ENCODE peak calls at places on chromosomes 12 and 14, in six cellular contexts. One of them, this sample, is unnamed.

GRCh38 chr14:81303258-81303935 is 82.6 kb upstream of the GTF2A1 start:
- DNase-seq in AG04450: no peak
- DNase-seq in mammary epithelial cell: peak
- DNase-seq in cardiac muscle cell: no peak
- DNase-seq in tibial artery: no peak
- DNase-seq in thoracic aorta: no peak
- DNase-seq in this sample: no peak

GRCh38 chr12:71371132-71371531 is 68.5 kb upstream of the LGR5 start:
- DNase-seq in AG04450: no peak
- DNase-seq in mammary epithelial cell: peak
- DNase-seq in cardiac muscle cell: peak
- DNase-seq in tibial artery: no peak
- DNase-seq in thoracic aorta: no peak
- DNase-seq in this sample: no peak

GRCh38 chr14:30295980-30296379 is 263.0 kb upstream of the G2E3 start:
- DNase-seq in AG04450: no peak
- DNase-seq in mammary epithelial cell: peak
- DNase-seq in cardiac muscle cell: no peak
- DNase-seq in tibial artery: no peak
- DNase-seq in thoracic aorta: no peak
- DNase-seq in this sample: no peak

GRCh38 chr14:58430156-58430555 is 2.6 kb downstream of the KIAA0586 start:
- DNase-seq in AG04450: no peak
- DNase-seq in mammary epithelial cell: peak
- DNase-seq in cardiac muscle cell: peak
- DNase-seq in tibial artery: no peak
- DNase-seq in thoracic aorta: no peak
- DNase-seq in this sample: peak

GRCh38 chr12:63068857-63069442 is 82.1 kb downstream of the AVPR1A start:
- DNase-seq in AG04450: peak
- DNase-seq in mammary epithelial cell: peak
- DNase-seq in cardiac muscle cell: peak
- DNase-seq in tibial artery: no peak
- DNase-seq in thoracic aorta: no peak
- DNase-seq in this sample: peak

GRCh38 chr12:133080051-133080618 is 588 bp upstream of the ZNF140 start:
- DNase-seq in AG04450: peak
- DNase-seq in mammary epithelial cell: peak
- DNase-seq in cardiac muscle cell: peak
- DNase-seq in tibial artery: peak
- DNase-seq in thoracic aorta: peak
- DNase-seq in this sample: peak

GRCh38 chr14:68487805-68488590 is 304.9 kb downstream of the ZFP36L1 start:
- DNase-seq in AG04450: no peak
- DNase-seq in mammary epithelial cell: peak
- DNase-seq in cardiac muscle cell: no peak
- DNase-seq in tibial artery: no peak
- DNase-seq in thoracic aorta: no peak
- DNase-seq in this sample: no peak

GRCh38 chr14:20683125-20683895 is 1.1 kb upstream of the RNASE4 start:
- DNase-seq in AG04450: peak
- DNase-seq in mammary epithelial cell: peak
- DNase-seq in cardiac muscle cell: peak
- DNase-seq in tibial artery: peak
- DNase-seq in thoracic aorta: peak
- DNase-seq in this sample: peak

GRCh38 chr14:69711065-69711464 is 55.9 kb upstream of the SRSF5 start:
- DNase-seq in AG04450: no peak
- DNase-seq in mammary epithelial cell: no peak
- DNase-seq in cardiac muscle cell: peak
- DNase-seq in tibial artery: no peak
- DNase-seq in thoracic aorta: no peak
- DNase-seq in this sample: no peak

GRCh38 chr14:75711134-75711795 is 50.2 kb downstream of the TTLL5 start:
- DNase-seq in AG04450: peak
- DNase-seq in mammary epithelial cell: peak
- DNase-seq in cardiac muscle cell: peak
- DNase-seq in tibial artery: no peak
- DNase-seq in thoracic aorta: no peak
- DNase-seq in this sample: peak

GRCh38 chr12:33180921-33181320 is 258.7 kb downstream of the SYT10 start:
- DNase-seq in AG04450: no peak
- DNase-seq in mammary epithelial cell: peak
- DNase-seq in cardiac muscle cell: no peak
- DNase-seq in tibial artery: no peak
- DNase-seq in thoracic aorta: no peak
- DNase-seq in this sample: no peak

GRCh38 chr12:123602651-123603195 is 824 bp downstream of the DDX55 start:
- DNase-seq in AG04450: no peak
- DNase-seq in mammary epithelial cell: peak
- DNase-seq in cardiac muscle cell: peak
- DNase-seq in tibial artery: no peak
- DNase-seq in thoracic aorta: no peak
- DNase-seq in this sample: no peak

GRCh38 chr12:48351022-48351708 is 446 bp upstream of the ZNF641 start:
- DNase-seq in AG04450: peak
- DNase-seq in mammary epithelial cell: peak
- DNase-seq in cardiac muscle cell: peak
- DNase-seq in tibial artery: peak
- DNase-seq in thoracic aorta: peak
- DNase-seq in this sample: peak

GRCh38 chr12:94795520-94795919 is 145.2 kb upstream of the TMCC3 start:
- DNase-seq in AG04450: no peak
- DNase-seq in mammary epithelial cell: peak
- DNase-seq in cardiac muscle cell: peak
- DNase-seq in tibial artery: no peak
- DNase-seq in thoracic aorta: no peak
- DNase-seq in this sample: peak

GRCh38 chr14:73824536-73824935 is 27.1 kb upstream of the PTGR2 start:
- DNase-seq in AG04450: no peak
- DNase-seq in mammary epithelial cell: no peak
- DNase-seq in cardiac muscle cell: no peak
- DNase-seq in tibial artery: no peak
- DNase-seq in thoracic aorta: no peak
- DNase-seq in this sample: no peak

GRCh38 chr12:96257550-96258392 is 63.6 kb downstream of the ELK3 start:
- DNase-seq in AG04450: no peak
- DNase-seq in mammary epithelial cell: no peak
- DNase-seq in cardiac muscle cell: peak
- DNase-seq in tibial artery: no peak
- DNase-seq in thoracic aorta: no peak
- DNase-seq in this sample: no peak

GRCh38 chr12:96514328-96514727 is 25.0 kb downstream of the CFAP54 start:
- DNase-seq in AG04450: no peak
- DNase-seq in mammary epithelial cell: no peak
- DNase-seq in cardiac muscle cell: peak
- DNase-seq in tibial artery: no peak
- DNase-seq in thoracic aorta: no peak
- DNase-seq in this sample: peak

GRCh38 chr14:20461230-20462141 is at the start of gene PIP4P1:
- DNase-seq in AG04450: peak
- DNase-seq in mammary epithelial cell: peak
- DNase-seq in cardiac muscle cell: peak
- DNase-seq in tibial artery: peak
- DNase-seq in thoracic aorta: peak
- DNase-seq in this sample: peak

GRCh38 chr14:76937181-76938091 is 91.1 kb downstream of the IRF2BPL start:
- DNase-seq in AG04450: peak
- DNase-seq in mammary epithelial cell: peak
- DNase-seq in cardiac muscle cell: peak
- DNase-seq in tibial artery: peak
- DNase-seq in thoracic aorta: no peak
- DNase-seq in this sample: peak

GRCh38 chr12:15707516-15708199 is 81.5 kb downstream of the EPS8 start:
- DNase-seq in AG04450: no peak
- DNase-seq in mammary epithelial cell: no peak
- DNase-seq in cardiac muscle cell: no peak
- DNase-seq in tibial artery: no peak
- DNase-seq in thoracic aorta: no peak
- DNase-seq in this sample: no peak

GRCh38 chr12:115046805-115047204 is 362.8 kb upstream of the TBX3 start:
- DNase-seq in AG04450: no peak
- DNase-seq in mammary epithelial cell: no peak
- DNase-seq in cardiac muscle cell: no peak
- DNase-seq in tibial artery: no peak
- DNase-seq in thoracic aorta: no peak
- DNase-seq in this sample: no peak

GRCh38 chr14:75258079-75258802 is 20.4 kb upstream of the FOS start:
- DNase-seq in AG04450: no peak
- DNase-seq in mammary epithelial cell: no peak
- DNase-seq in cardiac muscle cell: peak
- DNase-seq in tibial artery: peak
- DNase-seq in thoracic aorta: no peak
- DNase-seq in this sample: peak

GRCh38 chr14:81517798-81518398 is 15.8 kb downstream of the SEL1L start:
- DNase-seq in AG04450: no peak
- DNase-seq in mammary epithelial cell: no peak
- DNase-seq in cardiac muscle cell: peak
- DNase-seq in tibial artery: peak
- DNase-seq in thoracic aorta: no peak
- DNase-seq in this sample: no peak

GRCh38 chr14:77376380-77376770 is 519 bp downstream of the TMED8 start:
- DNase-seq in AG04450: no peak
- DNase-seq in mammary epithelial cell: no peak
- DNase-seq in cardiac muscle cell: no peak
- DNase-seq in tibial artery: peak
- DNase-seq in thoracic aorta: no peak
- DNase-seq in this sample: peak

GRCh38 chr14:106094654-106095189 is 568.3 kb downstream of the TMEM121 start:
- DNase-seq in AG04450: no peak
- DNase-seq in mammary epithelial cell: no peak
- DNase-seq in cardiac muscle cell: no peak
- DNase-seq in tibial artery: no peak
- DNase-seq in thoracic aorta: no peak
- DNase-seq in this sample: no peak
- TF ChIP-seq CTCF in AG04450: no peak
- TF ChIP-seq CTCF in mammary epithelial cell: no peak
- TF ChIP-seq CTCF in cardiac muscle cell: no peak
- TF ChIP-seq CTCF in tibial artery: no peak
- TF ChIP-seq CTCF in thoracic aorta: no peak
- TF ChIP-seq CTCF in this sample: no peak

GRCh38 chr12:110246690-110247339 is 34.2 kb upstream of the ATP2A2 start:
- DNase-seq in AG04450: no peak
- DNase-seq in mammary epithelial cell: no peak
- DNase-seq in cardiac muscle cell: no peak
- DNase-seq in tibial artery: no peak
- DNase-seq in thoracic aorta: no peak
- DNase-seq in this sample: no peak

GRCh38 chr12:110244829-110245228 is 36.2 kb upstream of the ATP2A2 start:
- DNase-seq in AG04450: no peak
- DNase-seq in mammary epithelial cell: no peak
- DNase-seq in cardiac muscle cell: no peak
- DNase-seq in tibial artery: no peak
- DNase-seq in thoracic aorta: no peak
- DNase-seq in this sample: no peak

GRCh38 chr12:110244372-110244771 is 36.7 kb upstream of the ATP2A2 start:
- DNase-seq in AG04450: no peak
- DNase-seq in mammary epithelial cell: no peak
- DNase-seq in cardiac muscle cell: no peak
- DNase-seq in tibial artery: no peak
- DNase-seq in thoracic aorta: no peak
- DNase-seq in this sample: no peak

GRCh38 chr12:110247340-110248095 is 33.5 kb upstream of the ATP2A2 start:
- DNase-seq in AG04450: no peak
- DNase-seq in mammary epithelial cell: peak
- DNase-seq in cardiac muscle cell: no peak
- DNase-seq in tibial artery: no peak
- DNase-seq in thoracic aorta: no peak
- DNase-seq in this sample: no peak

DNA sequence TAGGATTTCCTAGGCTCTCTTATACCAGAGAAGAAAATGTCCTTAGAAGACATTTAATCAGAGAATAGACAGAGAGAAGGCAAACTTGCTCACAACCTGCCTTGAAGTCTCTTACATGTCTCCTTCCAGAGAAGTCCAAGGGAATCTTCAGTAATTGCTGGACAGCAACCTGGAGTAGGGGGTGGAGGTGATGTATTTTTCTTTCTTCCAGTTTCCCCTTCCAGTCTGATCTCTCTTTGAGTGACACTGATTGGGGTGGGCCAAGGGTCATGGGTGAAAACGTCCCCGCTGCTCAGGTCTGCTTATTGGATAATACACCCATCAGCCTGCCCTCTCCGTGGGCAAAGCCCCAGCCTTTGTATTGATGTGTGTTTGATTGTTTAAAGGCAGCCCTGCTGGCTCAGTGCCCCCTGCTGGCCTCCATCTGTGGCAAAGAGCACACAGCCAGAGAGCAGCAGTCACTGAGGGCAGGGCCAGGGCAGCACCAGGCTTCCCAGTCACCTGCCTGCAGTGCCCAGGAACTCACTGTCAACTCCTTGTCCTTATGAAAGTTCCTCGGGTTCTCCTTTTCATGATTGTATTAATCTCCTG is 35.7 kb upstream of the ATP2A2 start:
- DNase-seq in AG04450: no peak
- DNase-seq in mammary epithelial cell: no peak
- DNase-seq in cardiac muscle cell: no peak
- DNase-seq in tibial artery: no peak
- DNase-seq in thoracic aorta: no peak
- DNase-seq in this sample: no peak
- H3K4me3 ChIP-seq in AG04450: no peak
- H3K4me3 ChIP-seq in mammary epithelial cell: no peak
- H3K4me3 ChIP-seq in cardiac muscle cell: no peak
- H3K4me3 ChIP-seq in tibial artery: no peak
- H3K4me3 ChIP-seq in thoracic aorta: no peak
- H3K4me3 ChIP-seq in this sample: no peak

GRCh38 chr14:22493143-22493542 is 95.9 kb downstream of the DAD1 start:
- DNase-seq in AG04450: no peak
- DNase-seq in mammary epithelial cell: no peak
- DNase-seq in cardiac muscle cell: no peak
- DNase-seq in tibial artery: no peak
- DNase-seq in thoracic aorta: no peak
- DNase-seq in this sample: no peak

GRCh38 chr14:22493753-22494152 is 95.3 kb downstream of the DAD1 start:
- DNase-seq in AG04450: no peak
- DNase-seq in mammary epithelial cell: no peak
- DNase-seq in cardiac muscle cell: no peak
- DNase-seq in tibial artery: no peak
- DNase-seq in thoracic aorta: no peak
- DNase-seq in this sample: no peak

GRCh38 chr14:22497144-22497423 is 91.9 kb downstream of the DAD1 start:
- DNase-seq in AG04450: no peak
- DNase-seq in mammary epithelial cell: no peak
- DNase-seq in cardiac muscle cell: no peak
- DNase-seq in tibial artery: no peak
- DNase-seq in thoracic aorta: no peak
- DNase-seq in this sample: no peak

GRCh38 chr14:22492601-22493000 is 96.4 kb downstream of the DAD1 start:
- DNase-seq in AG04450: no peak
- DNase-seq in mammary epithelial cell: no peak
- DNase-seq in cardiac muscle cell: no peak
- DNase-seq in tibial artery: no peak
- DNase-seq in thoracic aorta: no peak
- DNase-seq in this sample: no peak

GRCh38 chr14:22494486-22495135 is 94.4 kb downstream of the DAD1 start:
- DNase-seq in AG04450: no peak
- DNase-seq in mammary epithelial cell: no peak
- DNase-seq in cardiac muscle cell: no peak
- DNase-seq in tibial artery: no peak
- DNase-seq in thoracic aorta: no peak
- DNase-seq in this sample: no peak
- TF ChIP-seq CTCF in AG04450: no peak
- TF ChIP-seq CTCF in mammary epithelial cell: no peak
- TF ChIP-seq CTCF in cardiac muscle cell: no peak
- TF ChIP-seq CTCF in tibial artery: no peak
- TF ChIP-seq CTCF in thoracic aorta: no peak
- TF ChIP-seq CTCF in this sample: no peak

GRCh38 chr14:101480747-101481530 is 80.4 kb upstream of the DIO3 start:
- DNase-seq in AG04450: no peak
- DNase-seq in mammary epithelial cell: peak
- DNase-seq in cardiac muscle cell: peak
- DNase-seq in tibial artery: peak
- DNase-seq in thoracic aorta: no peak
- DNase-seq in this sample: peak
- H3K4me3 ChIP-seq in AG04450: no peak
- H3K4me3 ChIP-seq in mammary epithelial cell: no peak
- H3K4me3 ChIP-seq in cardiac muscle cell: no peak
- H3K4me3 ChIP-seq in tibial artery: no peak
- H3K4me3 ChIP-seq in thoracic aorta: no peak
- H3K4me3 ChIP-seq in this sample: no peak

This sample was measured in astrocyte of the spinal cord.